ENCODE peak calls at places on chromosomes 16 and 17, in nine cellular contexts. M is GM23248, E is fibroblast of pulmonary artery, G is body of pancreas, D is transverse colon, C is neural crest cell, S is NCI-H460, X is myocyte, Y is psoas muscle. W is an unnamed sample.

GRCh38 chr17:81267390-81268067 is 27.6 kb downstream of the SLC38A10 start:
- DNase-seq in G (no peak), E (no peak), Y (no peak), M (no peak), D (no peak), C (no peak), X (no peak), S (no peak), W (no peak)

GRCh38 chr17:5049314-5049819 is 14.1 kb upstream of the SLC52A1 start:
- DNase-seq in M (no peak), G (peak; percentile 32), S (no peak), Y (no peak), D (peak; percentile 46), X (no peak), E (no peak), C (no peak), W (no peak)

GRCh38 chr16:88810166-88810867 is 1.4 kb downstream of the APRT start:
- DNase-seq in D (no peak), X (no peak), Y (peak; percentile 56), G (no peak), M (peak; percentile 45), C (no peak), E (no peak), S (no peak), W (no peak)

GRCh38 chr17:5536831-5537230 is 47.5 kb downstream of the NLRP1 start:
- DNase-seq in C (no peak), X (no peak), E (no peak), D (no peak), G (no peak), Y (no peak), S (no peak), M (no peak), W (no peak)

GRCh38 chr16:6964679-6965078 is 368.0 kb upstream of the RBFOX1 start:
- DNase-seq in E (no peak), C (no peak), Y (no peak), G (no peak), M (no peak), D (no peak), S (no peak), X (no peak), W (no peak)

GRCh38 chr16:2388875-2389433 is 40.3 kb upstream of the CCNF start:
- DNase-seq in Y (no peak), C (no peak), D (peak; percentile 7), M (peak; percentile 73), X (no peak), S (no peak), G (peak; percentile 95), E (peak; percentile 27), W (peak; percentile 96)

GRCh38 chr16:30121741-30122620 is 1.0 kb downstream of the MAPK3 start:
- DNase-seq in M (peak; percentile 31), Y (peak; percentile 87), G (peak; percentile 43), D (peak; percentile 48), X (no peak), E (peak; percentile 21), S (no peak), C (no peak), W (peak; percentile 39)

GRCh38 chr17:7217113-7217987 is 2.3 kb downstream of the DLG4 start:
- DNase-seq in G (peak; percentile 63), X (peak; percentile 70), Y (peak; percentile 70), S (no peak), D (peak; percentile 63), C (peak; percentile 56), M (peak; percentile 88), E (peak; percentile 84), W (peak; percentile 73)

GRCh38 chr17:78019367-78019975 is 61.0 kb downstream of the TNRC6C start:
- DNase-seq in C (no peak), D (no peak), X (peak; percentile 56), G (no peak), Y (no peak), M (peak; percentile 58), S (peak; percentile 33), E (peak; percentile 65), W (peak; percentile 55)

GRCh38 chr16:71214771-71215381 is 15.6 kb downstream of the HYDIN start:
- DNase-seq in E (peak; percentile 8), S (no peak), X (peak; percentile 30), D (no peak), M (no peak), Y (no peak), G (no peak), C (no peak), W (peak; percentile 0)

GRCh38 chr16:31215287-31216115 is 1.4 kb downstream of the PYDC1 start:
- DNase-seq in M (peak; percentile 76), E (peak; percentile 56), D (peak; percentile 66), S (peak; percentile 69), G (peak; percentile 67), X (peak; percentile 89), Y (peak; percentile 89), C (no peak), W (peak; percentile 57)

GRCh38 chr17:2364132-2365116 is 27.1 kb downstream of the SGSM2 start:
- DNase-seq in E (no peak), C (no peak), D (no peak), X (peak; percentile 80), S (no peak), Y (peak; percentile 91), M (no peak), G (no peak), W (no peak)